ENCODE peak calls at places on chromosomes 7 and 10, in six cellular contexts. O, F, V, X, C and E are unnamed samples.

GRCh38 chr10:28840954-28841353 is 163.6 kb downstream of the BAMBI start:
- DNase-seq in O (no peak), F (no peak), V (no peak), X (no peak), C (peak), E (no peak)

GRCh38 chr10:133489816-133490588 is 36.3 kb downstream of the SCART1 start:
- DNase-seq in O (no peak), F (no peak), V (no peak), X (no peak), C (no peak), E (no peak)

GRCh38 chr10:44261710-44262455 is 123.0 kb downstream of the CXCL12 start:
- DNase-seq in O (no peak), F (no peak), V (no peak), X (no peak), C (peak), E (no peak)

GRCh38 chr7:5546626-5547025 is 123.0 kb upstream of the TNRC18 start:
- DNase-seq in O (no peak), F (no peak), V (no peak), X (no peak), C (no peak), E (no peak)

GRCh38 chr7:136030867-136031318 is 53.7 kb upstream of the MTPN start:
- DNase-seq in O (no peak), F (no peak), V (no peak), X (no peak), C (no peak), E (no peak)

GRCh38 chr10:47121336-47121735 is 178.7 kb upstream of the GDF10 start:
- DNase-seq in O (no peak), F (no peak), V (peak), X (no peak), C (no peak), E (no peak)

GRCh38 chr7:25262586-25262985 is 34.3 kb upstream of the NPVF start:
- DNase-seq in O (no peak), F (no peak), V (peak), X (no peak), C (peak), E (peak)

GRCh38 chr10:62681211-62681940 is 123.1 kb upstream of the ADO start:
- DNase-seq in O (no peak), F (no peak), V (peak), X (no peak), C (no peak), E (peak)

GRCh38 chr7:85931919-85932318 is 711.8 kb upstream of the GRM3 start:
- DNase-seq in O (no peak), F (no peak), V (no peak), X (no peak), C (no peak), E (no peak)

GRCh38 chr7:95865716-95866371 is 93.5 kb downstream of the DYNC1I1 start:
- DNase-seq in O (no peak), F (no peak), V (peak), X (no peak), C (peak), E (peak)

GRCh38 chr10:13709931-13710690 is 123.3 kb downstream of the PRPF18 start:
- DNase-seq in O (no peak), F (no peak), V (no peak), X (no peak), C (no peak), E (no peak)

GRCh38 chr10:80544316-80544953 is 6.7 kb downstream of the SH2D4B start:
- DNase-seq in O (no peak), F (no peak), V (no peak), X (no peak), C (no peak), E (no peak)

GRCh38 chr7:101553771-101554445 is 75.2 kb downstream of the MYL10 start:
- DNase-seq in O (no peak), F (no peak), V (no peak), X (no peak), C (no peak), E (no peak)

GRCh38 chr10:110321869-110322620 is 17.3 kb upstream of the SMNDC1 start:
- DNase-seq in O (no peak), F (no peak), V (no peak), X (no peak), C (no peak), E (no peak)

GRCh38 chr10:7186387-7187032 is 224.3 kb downstream of the SFMBT2 start:
- DNase-seq in O (no peak), F (no peak), V (no peak), X (peak), C (no peak), E (no peak)

GRCh38 chr7:46150721-46151120 is 229.6 kb upstream of the IGFBP3 start:
- DNase-seq in O (no peak), F (no peak), V (no peak), X (no peak), C (no peak), E (no peak)

GRCh38 chr10:11853468-11853867 is 30.3 kb downstream of the PROSER2 start:
- DNase-seq in O (no peak), F (no peak), V (no peak), X (peak), C (no peak), E (no peak)

GRCh38 chr10:97046426-97047072 is 139.2 kb downstream of the SLIT1 start:
- DNase-seq in O (no peak), F (no peak), V (no peak), X (no peak), C (no peak), E (no peak)

GRCh38 chr10:93313798-93314197 is 168.3 kb downstream of the MYOF start:
- DNase-seq in O (no peak), F (no peak), V (no peak), X (no peak), C (no peak), E (no peak)

GRCh38 chr7:88276605-88277153 is 30.0 kb downstream of the STEAP4 start:
- DNase-seq in O (no peak), F (no peak), V (no peak), X (no peak), C (peak), E (no peak)

GRCh38 chr10:34049887-34050286 is 715.4 kb upstream of the NRP1 start:
- DNase-seq in O (no peak), F (no peak), V (peak), X (no peak), C (no peak), E (peak)

GRCh38 chr10:82378146-82378545 is 503.2 kb downstream of the NRG3 start:
- DNase-seq in O (no peak), F (no peak), V (no peak), X (no peak), C (peak), E (peak)

GRCh38 chr7:20482071-20482470 is 133.4 kb upstream of the ABCB5 start:
- DNase-seq in O (no peak), F (no peak), V (no peak), X (no peak), C (no peak), E (peak)